ENCODE peak calls at places on chromosomes 7 and 10, in seven cellular contexts. One of them, this sample, is unnamed. For H3K4me1, the result is how much of the 10 kb centered on the place peaks cover.

GRCh38 chr7:127905491-127906330 is 125.5 kb downstream of the LRRC4 start:
- DNase-seq in heart left ventricle: no peak
- DNase-seq in effector memory CD4-positive, alpha-beta T cell: no peak
- DNase-seq in mucosa of descending colon: no peak
- DNase-seq in PC-3: peak
- DNase-seq in CD8-positive, alpha-beta T cell: no peak
- DNase-seq in IMR-90: peak
- DNase-seq in this sample: no peak

GRCh38 chr7:148402159-148402558 is 188.4 kb upstream of the C7orf33 start:
- DNase-seq in effector memory CD4-positive, alpha-beta T cell: no peak
- DNase-seq in IMR-90: no peak
- DNase-seq in heart left ventricle: no peak
- DNase-seq in CD8-positive, alpha-beta T cell: no peak
- DNase-seq in PC-3: no peak
- DNase-seq in mucosa of descending colon: no peak
- DNase-seq in this sample: no peak

GRCh38 chr7:106041140-106041717 is 70.9 kb downstream of the SYPL1 start:
- DNase-seq in heart left ventricle: no peak
- DNase-seq in effector memory CD4-positive, alpha-beta T cell: no peak
- DNase-seq in PC-3: peak
- DNase-seq in IMR-90: peak
- DNase-seq in CD8-positive, alpha-beta T cell: peak
- DNase-seq in mucosa of descending colon: no peak
- DNase-seq in this sample: peak

GRCh38 chr7:151125835-151126481 is 39.7 kb downstream of the AGAP3 start:
- DNase-seq in mucosa of descending colon: peak
- DNase-seq in PC-3: no peak
- DNase-seq in IMR-90: no peak
- DNase-seq in effector memory CD4-positive, alpha-beta T cell: no peak
- DNase-seq in CD8-positive, alpha-beta T cell: no peak
- DNase-seq in heart left ventricle: no peak
- DNase-seq in this sample: no peak

GRCh38 chr7:88357295-88357694 is 50.6 kb upstream of the STEAP4 start:
- DNase-seq in PC-3: peak
- DNase-seq in CD8-positive, alpha-beta T cell: no peak
- DNase-seq in heart left ventricle: peak
- DNase-seq in IMR-90: no peak
- DNase-seq in effector memory CD4-positive, alpha-beta T cell: no peak
- DNase-seq in mucosa of descending colon: no peak
- DNase-seq in this sample: no peak

GRCh38 chr10:47421057-47421952 is 37.2 kb upstream of the ZNF488 start:
- DNase-seq in IMR-90: peak
- DNase-seq in CD8-positive, alpha-beta T cell: no peak
- DNase-seq in mucosa of descending colon: no peak
- DNase-seq in heart left ventricle: no peak
- DNase-seq in PC-3: peak
- DNase-seq in effector memory CD4-positive, alpha-beta T cell: no peak
- DNase-seq in this sample: no peak

GRCh38 chr7:103989785-103990775 is 622 bp upstream of the RELN start:
- DNase-seq in PC-3: peak
- DNase-seq in CD8-positive, alpha-beta T cell: no peak
- DNase-seq in effector memory CD4-positive, alpha-beta T cell: no peak
- DNase-seq in IMR-90: peak
- DNase-seq in heart left ventricle: no peak
- DNase-seq in mucosa of descending colon: no peak
- DNase-seq in this sample: no peak

GRCh38 chr7:101527844-101528667 is 101.0 kb downstream of the MYL10 start:
- DNase-seq in IMR-90: peak
- DNase-seq in CD8-positive, alpha-beta T cell: no peak
- DNase-seq in effector memory CD4-positive, alpha-beta T cell: no peak
- DNase-seq in heart left ventricle: peak
- DNase-seq in mucosa of descending colon: no peak
- DNase-seq in PC-3: peak
- DNase-seq in this sample: no peak

GRCh38 chr10:12097791-12098190 is 29.0 kb downstream of the DHTKD1 start:
- DNase-seq in CD8-positive, alpha-beta T cell: no peak
- DNase-seq in PC-3: peak
- DNase-seq in IMR-90: peak
- DNase-seq in effector memory CD4-positive, alpha-beta T cell: no peak
- DNase-seq in mucosa of descending colon: no peak
- DNase-seq in heart left ventricle: no peak
- DNase-seq in this sample: no peak

GRCh38 chr7:114648680-114649079 is 234.1 kb downstream of the FOXP2 start:
- DNase-seq in IMR-90: no peak
- DNase-seq in effector memory CD4-positive, alpha-beta T cell: no peak
- DNase-seq in mucosa of descending colon: no peak
- DNase-seq in heart left ventricle: no peak
- DNase-seq in PC-3: no peak
- DNase-seq in CD8-positive, alpha-beta T cell: no peak
- DNase-seq in this sample: no peak

GRCh38 chr7:137670521-137671064 is 176.2 kb downstream of the DGKI start:
- DNase-seq in PC-3: peak
- DNase-seq in CD8-positive, alpha-beta T cell: no peak
- DNase-seq in effector memory CD4-positive, alpha-beta T cell: no peak
- DNase-seq in heart left ventricle: peak
- DNase-seq in mucosa of descending colon: no peak
- DNase-seq in IMR-90: peak
- DNase-seq in this sample: no peak

GRCh38 chr10:78507761-78508160 is 474.1 kb downstream of the RPS24 start:
- DNase-seq in heart left ventricle: no peak
- DNase-seq in mucosa of descending colon: no peak
- DNase-seq in CD8-positive, alpha-beta T cell: no peak
- DNase-seq in effector memory CD4-positive, alpha-beta T cell: no peak
- DNase-seq in PC-3: no peak
- DNase-seq in IMR-90: no peak
- DNase-seq in this sample: no peak

GRCh38 chr10:104306897-104307296 is 31.4 kb downstream of the ITPRIP start:
- DNase-seq in IMR-90: no peak
- DNase-seq in mucosa of descending colon: no peak
- DNase-seq in effector memory CD4-positive, alpha-beta T cell: no peak
- DNase-seq in CD8-positive, alpha-beta T cell: no peak
- DNase-seq in PC-3: no peak
- DNase-seq in heart left ventricle: no peak
- DNase-seq in this sample: no peak

GRCh38 chr10:123141791-123142700 is 5.9 kb upstream of the HMX2 start:
- DNase-seq in effector memory CD4-positive, alpha-beta T cell: no peak
- DNase-seq in heart left ventricle: no peak
- DNase-seq in IMR-90: no peak
- DNase-seq in mucosa of descending colon: no peak
- DNase-seq in PC-3: no peak
- DNase-seq in CD8-positive, alpha-beta T cell: no peak
- DNase-seq in this sample: no peak
- H3K4me1 ChIP-seq in effector memory CD4-positive, alpha-beta T cell: half or more
- H3K4me1 ChIP-seq in heart left ventricle: under half
- H3K4me1 ChIP-seq in IMR-90: under half
- H3K4me1 ChIP-seq in mucosa of descending colon: under half
- H3K4me1 ChIP-seq in PC-3: under half
- H3K4me1 ChIP-seq in CD8-positive, alpha-beta T cell: half or more
- H3K4me1 ChIP-seq in this sample: under half

DNA sequence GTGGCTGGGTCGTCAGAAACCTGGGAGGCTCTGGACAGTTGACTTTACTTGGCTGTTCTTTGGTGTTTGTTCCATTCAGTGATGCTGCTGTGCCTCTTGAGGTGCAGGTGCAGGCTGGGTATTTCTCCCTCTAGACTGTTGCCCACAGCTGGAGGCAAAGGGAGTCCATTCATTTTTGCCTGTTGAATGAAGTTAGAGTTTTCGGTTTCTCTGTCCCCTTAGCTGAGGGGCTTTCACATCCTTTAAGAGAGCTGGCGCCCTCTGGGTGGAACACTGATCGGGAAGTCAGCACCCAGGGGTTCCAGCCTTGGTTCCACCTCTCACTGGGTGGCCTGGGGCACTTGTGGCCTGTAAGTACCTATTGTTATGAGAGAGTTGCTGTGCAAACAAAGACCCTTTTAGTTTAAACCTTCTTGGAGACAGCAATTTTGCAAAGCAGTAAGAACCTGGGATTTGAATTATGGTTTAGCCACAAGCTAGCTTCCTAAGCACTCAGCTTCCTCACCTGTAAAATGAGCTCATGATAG is 67.2 kb downstream of the GRK5 start:
- DNase-seq in CD8-positive, alpha-beta T cell: no peak
- DNase-seq in IMR-90: no peak
- DNase-seq in mucosa of descending colon: no peak
- DNase-seq in heart left ventricle: no peak
- DNase-seq in effector memory CD4-positive, alpha-beta T cell: no peak
- DNase-seq in PC-3: no peak
- DNase-seq in this sample: no peak
- H3K4me1 ChIP-seq in CD8-positive, alpha-beta T cell: under half
- H3K4me1 ChIP-seq in IMR-90: under half
- H3K4me1 ChIP-seq in mucosa of descending colon: under half
- H3K4me1 ChIP-seq in heart left ventricle: half or more
- H3K4me1 ChIP-seq in effector memory CD4-positive, alpha-beta T cell: under half
- H3K4me1 ChIP-seq in PC-3: under half
- H3K4me1 ChIP-seq in this sample: under half

DNA sequence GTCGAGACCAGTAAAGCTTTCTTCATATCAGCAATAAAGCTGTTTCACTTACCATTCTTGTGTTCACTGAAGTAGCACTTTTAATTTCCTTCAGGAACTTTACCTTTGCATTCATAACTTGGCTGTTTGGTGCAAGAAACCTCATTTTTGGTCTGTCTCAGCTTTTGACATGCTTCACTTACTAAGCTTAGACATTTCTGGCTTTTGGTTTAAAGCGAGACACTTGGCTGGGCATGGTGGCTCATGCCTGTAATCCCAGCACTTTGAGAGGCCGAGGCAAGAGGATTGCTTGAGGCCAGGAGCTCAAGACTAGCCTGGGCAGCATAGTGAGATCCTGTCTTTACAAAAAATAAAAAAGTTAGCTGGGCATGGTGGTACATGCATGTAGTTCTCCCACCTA is 15.8 kb downstream of the PLEKHA1 start:
- DNase-seq in CD8-positive, alpha-beta T cell: no peak
- DNase-seq in effector memory CD4-positive, alpha-beta T cell: no peak
- DNase-seq in mucosa of descending colon: no peak
- DNase-seq in heart left ventricle: no peak
- DNase-seq in PC-3: no peak
- DNase-seq in IMR-90: no peak
- DNase-seq in this sample: no peak
- H3K4me1 ChIP-seq in CD8-positive, alpha-beta T cell: under half
- H3K4me1 ChIP-seq in effector memory CD4-positive, alpha-beta T cell: under half
- H3K4me1 ChIP-seq in mucosa of descending colon: under half
- H3K4me1 ChIP-seq in heart left ventricle: under half
- H3K4me1 ChIP-seq in PC-3: under half
- H3K4me1 ChIP-seq in IMR-90: under half
- H3K4me1 ChIP-seq in this sample: under half

DNA sequence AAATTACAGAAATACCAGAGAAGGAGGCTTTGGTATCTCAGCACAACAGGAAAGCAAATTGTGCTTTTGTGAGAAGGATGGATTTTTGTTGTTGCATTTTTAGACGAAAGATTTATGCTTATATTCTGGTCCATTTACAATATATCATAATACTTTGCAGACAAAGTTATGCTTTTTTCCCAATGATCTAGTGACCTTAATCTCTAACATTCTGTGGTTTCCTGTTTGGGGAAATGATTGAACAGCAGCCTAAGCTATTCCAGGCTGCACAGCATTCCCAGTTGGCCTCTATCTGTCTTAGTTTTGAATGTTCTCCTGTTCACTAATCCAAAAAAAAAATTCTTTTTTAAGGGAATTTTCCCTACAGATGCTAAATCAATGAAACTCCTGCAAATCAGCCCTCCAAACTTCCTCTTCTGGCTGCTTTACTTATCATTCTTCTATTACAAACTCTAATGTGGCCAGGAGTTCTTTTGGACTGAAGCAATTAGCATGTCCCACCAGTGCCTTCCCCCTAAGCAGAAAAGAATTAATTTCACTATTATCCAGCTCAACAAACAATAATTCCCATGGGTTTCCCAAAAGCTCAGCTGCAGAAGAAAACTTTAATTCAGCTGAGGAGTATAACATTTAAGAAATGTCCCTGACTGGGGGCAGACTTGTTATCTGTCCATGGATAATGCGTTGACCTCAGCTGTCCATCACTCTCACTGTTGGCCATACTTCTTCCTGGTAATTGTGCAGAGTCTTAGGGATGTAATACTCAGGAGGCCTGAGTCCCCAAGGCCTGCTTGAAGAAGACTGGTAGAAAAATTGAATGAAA is 81.8 kb upstream of the TRIL start:
- DNase-seq in PC-3: no peak
- DNase-seq in effector memory CD4-positive, alpha-beta T cell: no peak
- DNase-seq in mucosa of descending colon: no peak
- DNase-seq in heart left ventricle: no peak
- DNase-seq in IMR-90: no peak
- DNase-seq in CD8-positive, alpha-beta T cell: no peak
- DNase-seq in this sample: no peak
- H3K4me1 ChIP-seq in PC-3: under half
- H3K4me1 ChIP-seq in effector memory CD4-positive, alpha-beta T cell: under half
- H3K4me1 ChIP-seq in mucosa of descending colon: under half
- H3K4me1 ChIP-seq in heart left ventricle: under half
- H3K4me1 ChIP-seq in IMR-90: under half
- H3K4me1 ChIP-seq in CD8-positive, alpha-beta T cell: under half
- H3K4me1 ChIP-seq in this sample: under half

DNA sequence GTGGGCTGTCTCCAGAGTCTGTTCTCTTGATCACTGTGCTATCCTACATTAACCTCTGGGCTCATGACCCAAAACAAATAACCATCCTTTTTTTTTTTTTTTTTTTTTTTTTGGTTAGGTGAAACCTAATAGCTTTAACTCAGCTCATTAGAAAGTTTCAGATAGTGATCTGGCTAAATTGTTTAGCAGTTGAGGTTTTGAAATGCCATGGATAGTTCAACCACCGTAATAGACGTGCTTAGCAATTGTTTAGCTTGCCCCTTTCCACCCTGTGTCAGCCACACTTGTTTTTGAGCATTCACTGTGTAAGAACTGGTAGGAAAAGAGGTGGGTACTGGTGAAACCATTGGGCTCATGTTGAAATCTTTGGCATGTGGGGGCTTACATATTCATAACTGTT is 3.8 kb downstream of the PLCE1 start:
- DNase-seq in heart left ventricle: no peak
- DNase-seq in mucosa of descending colon: no peak
- DNase-seq in effector memory CD4-positive, alpha-beta T cell: no peak
- DNase-seq in PC-3: no peak
- DNase-seq in IMR-90: no peak
- DNase-seq in CD8-positive, alpha-beta T cell: no peak
- DNase-seq in this sample: no peak
- H3K4me1 ChIP-seq in heart left ventricle: under half
- H3K4me1 ChIP-seq in mucosa of descending colon: under half
- H3K4me1 ChIP-seq in effector memory CD4-positive, alpha-beta T cell: under half
- H3K4me1 ChIP-seq in PC-3: under half
- H3K4me1 ChIP-seq in IMR-90: under half
- H3K4me1 ChIP-seq in CD8-positive, alpha-beta T cell: under half
- H3K4me1 ChIP-seq in this sample: under half

DNA sequence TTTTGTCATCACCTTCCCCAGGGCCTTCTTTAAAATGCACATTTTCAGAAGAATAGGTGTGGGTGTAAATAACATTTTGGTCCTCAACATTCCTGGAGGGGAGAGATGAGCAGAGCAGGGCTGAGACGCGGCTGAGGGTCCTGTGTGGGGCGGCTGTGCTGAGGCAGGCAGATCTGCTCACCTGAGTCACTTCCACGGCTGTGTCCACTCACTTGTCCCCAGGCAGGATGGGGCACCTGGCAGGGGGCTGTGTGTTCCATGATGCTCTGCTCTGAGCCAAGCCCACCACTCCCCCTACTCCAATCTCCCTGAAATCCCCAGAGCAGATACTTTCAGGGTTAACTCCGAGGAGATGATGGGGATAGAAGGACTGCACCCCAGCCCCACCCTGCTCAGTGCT is 93.8 kb downstream of the GLRX3 start:
- DNase-seq in effector memory CD4-positive, alpha-beta T cell: no peak
- DNase-seq in PC-3: no peak
- DNase-seq in heart left ventricle: no peak
- DNase-seq in mucosa of descending colon: no peak
- DNase-seq in CD8-positive, alpha-beta T cell: no peak
- DNase-seq in IMR-90: no peak
- DNase-seq in this sample: no peak
- H3K4me1 ChIP-seq in effector memory CD4-positive, alpha-beta T cell: under half
- H3K4me1 ChIP-seq in PC-3: under half
- H3K4me1 ChIP-seq in heart left ventricle: under half
- H3K4me1 ChIP-seq in mucosa of descending colon: under half
- H3K4me1 ChIP-seq in CD8-positive, alpha-beta T cell: under half
- H3K4me1 ChIP-seq in IMR-90: under half
- H3K4me1 ChIP-seq in this sample: under half

GRCh38 chr10:111200505-111201186 is 123.8 kb downstream of the ADRA2A start:
- DNase-seq in PC-3: no peak
- DNase-seq in effector memory CD4-positive, alpha-beta T cell: no peak
- DNase-seq in IMR-90: no peak
- DNase-seq in CD8-positive, alpha-beta T cell: no peak
- DNase-seq in heart left ventricle: no peak
- DNase-seq in mucosa of descending colon: peak
- DNase-seq in this sample: no peak
- H3K4me1 ChIP-seq in PC-3: under half
- H3K4me1 ChIP-seq in effector memory CD4-positive, alpha-beta T cell: under half
- H3K4me1 ChIP-seq in IMR-90: under half
- H3K4me1 ChIP-seq in CD8-positive, alpha-beta T cell: under half
- H3K4me1 ChIP-seq in heart left ventricle: under half
- H3K4me1 ChIP-seq in mucosa of descending colon: under half
- H3K4me1 ChIP-seq in this sample: under half